ENCODE peak calls at places on chromosomes 3 and 15, in six cellular contexts. One of them, this sample, is unnamed.

GRCh38 chr15:96593735-96594134 is 263.2 kb downstream of the NR2F2 start:
- DNase-seq in stimulated activated CD8-positive, alpha-beta memory T cell treated with anti-CD3 and anti-CD28 coated beads, Interleukin-4, amount 100 ng/mL, for 1 hour: no peak
- DNase-seq in Ammon's horn: no peak
- DNase-seq in HT-29: peak
- DNase-seq in KG1: no peak
- DNase-seq in glutamatergic neuron: no peak
- DNase-seq in this sample: no peak

GRCh38 chr3:54046677-54047214 is 75.6 kb upstream of the CACNA2D3 start:
- DNase-seq in HT-29: no peak
- DNase-seq in Ammon's horn: no peak
- DNase-seq in glutamatergic neuron: no peak
- DNase-seq in KG1: no peak
- DNase-seq in stimulated activated CD8-positive, alpha-beta memory T cell treated with anti-CD3 and anti-CD28 coated beads, Interleukin-4, amount 100 ng/mL, for 1 hour: no peak
- DNase-seq in this sample: no peak

GRCh38 chr3:180250172-180250571 is 213.4 kb upstream of the PEX5L start:
- DNase-seq in HT-29: no peak
- DNase-seq in Ammon's horn: no peak
- DNase-seq in stimulated activated CD8-positive, alpha-beta memory T cell treated with anti-CD3 and anti-CD28 coated beads, Interleukin-4, amount 100 ng/mL, for 1 hour: no peak
- DNase-seq in KG1: no peak
- DNase-seq in glutamatergic neuron: no peak
- DNase-seq in this sample: no peak

GRCh38 chr15:60798821-60799220 is 319.9 kb upstream of the ICE2 start:
- DNase-seq in HT-29: no peak
- DNase-seq in KG1: no peak
- DNase-seq in stimulated activated CD8-positive, alpha-beta memory T cell treated with anti-CD3 and anti-CD28 coated beads, Interleukin-4, amount 100 ng/mL, for 1 hour: no peak
- DNase-seq in glutamatergic neuron: no peak
- DNase-seq in Ammon's horn: no peak
- DNase-seq in this sample: no peak

GRCh38 chr3:33915796-33916589 is 117.6 kb downstream of the PDCD6IP start:
- DNase-seq in stimulated activated CD8-positive, alpha-beta memory T cell treated with anti-CD3 and anti-CD28 coated beads, Interleukin-4, amount 100 ng/mL, for 1 hour: no peak
- DNase-seq in HT-29: peak
- DNase-seq in glutamatergic neuron: no peak
- DNase-seq in KG1: no peak
- DNase-seq in Ammon's horn: peak
- DNase-seq in this sample: no peak

GRCh38 chr3:161405836-161406235 is 34.5 kb upstream of the SPTSSB start:
- DNase-seq in HT-29: no peak
- DNase-seq in Ammon's horn: no peak
- DNase-seq in glutamatergic neuron: no peak
- DNase-seq in stimulated activated CD8-positive, alpha-beta memory T cell treated with anti-CD3 and anti-CD28 coated beads, Interleukin-4, amount 100 ng/mL, for 1 hour: no peak
- DNase-seq in KG1: no peak
- DNase-seq in this sample: no peak

GRCh38 chr3:127763816-127764215 is 58.5 kb downstream of the MGLL start:
- DNase-seq in stimulated activated CD8-positive, alpha-beta memory T cell treated with anti-CD3 and anti-CD28 coated beads, Interleukin-4, amount 100 ng/mL, for 1 hour: no peak
- DNase-seq in KG1: no peak
- DNase-seq in Ammon's horn: no peak
- DNase-seq in HT-29: no peak
- DNase-seq in glutamatergic neuron: no peak
- DNase-seq in this sample: no peak

GRCh38 chr3:4749567-4750002 is 229.7 kb upstream of the BHLHE40 start:
- DNase-seq in HT-29: no peak
- DNase-seq in glutamatergic neuron: no peak
- DNase-seq in Ammon's horn: no peak
- DNase-seq in KG1: no peak
- DNase-seq in stimulated activated CD8-positive, alpha-beta memory T cell treated with anti-CD3 and anti-CD28 coated beads, Interleukin-4, amount 100 ng/mL, for 1 hour: no peak
- DNase-seq in this sample: no peak

GRCh38 chr3:45124379-45124778 is 21.8 kb downstream of the CDCP1 start:
- DNase-seq in stimulated activated CD8-positive, alpha-beta memory T cell treated with anti-CD3 and anti-CD28 coated beads, Interleukin-4, amount 100 ng/mL, for 1 hour: no peak
- DNase-seq in glutamatergic neuron: no peak
- DNase-seq in KG1: no peak
- DNase-seq in HT-29: no peak
- DNase-seq in Ammon's horn: no peak
- DNase-seq in this sample: no peak

GRCh38 chr3:146884291-146884690 is 279.1 kb upstream of the PLSCR5 start:
- DNase-seq in glutamatergic neuron: no peak
- DNase-seq in Ammon's horn: no peak
- DNase-seq in stimulated activated CD8-positive, alpha-beta memory T cell treated with anti-CD3 and anti-CD28 coated beads, Interleukin-4, amount 100 ng/mL, for 1 hour: no peak
- DNase-seq in HT-29: no peak
- DNase-seq in KG1: no peak
- DNase-seq in this sample: no peak

GRCh38 chr3:130442284-130442683 is 74.7 kb upstream of the COL6A6 start:
- DNase-seq in Ammon's horn: no peak
- DNase-seq in KG1: no peak
- DNase-seq in glutamatergic neuron: no peak
- DNase-seq in HT-29: no peak
- DNase-seq in stimulated activated CD8-positive, alpha-beta memory T cell treated with anti-CD3 and anti-CD28 coated beads, Interleukin-4, amount 100 ng/mL, for 1 hour: no peak
- DNase-seq in this sample: no peak

GRCh38 chr3:50297384-50297775 is 1.8 kb downstream of the HYAL3 start:
- DNase-seq in stimulated activated CD8-positive, alpha-beta memory T cell treated with anti-CD3 and anti-CD28 coated beads, Interleukin-4, amount 100 ng/mL, for 1 hour: no peak
- DNase-seq in KG1: no peak
- DNase-seq in Ammon's horn: no peak
- DNase-seq in glutamatergic neuron: no peak
- DNase-seq in HT-29: no peak
- DNase-seq in this sample: no peak

GRCh38 chr3:110858549-110858948 is 213.1 kb upstream of the NECTIN3 start:
- DNase-seq in stimulated activated CD8-positive, alpha-beta memory T cell treated with anti-CD3 and anti-CD28 coated beads, Interleukin-4, amount 100 ng/mL, for 1 hour: no peak
- DNase-seq in glutamatergic neuron: no peak
- DNase-seq in KG1: no peak
- DNase-seq in HT-29: no peak
- DNase-seq in Ammon's horn: no peak
- DNase-seq in this sample: no peak

GRCh38 chr15:59223736-59224135 is 17.1 kb downstream of the LDHAL6B start:
- DNase-seq in HT-29: no peak
- DNase-seq in glutamatergic neuron: no peak
- DNase-seq in KG1: no peak
- DNase-seq in stimulated activated CD8-positive, alpha-beta memory T cell treated with anti-CD3 and anti-CD28 coated beads, Interleukin-4, amount 100 ng/mL, for 1 hour: no peak
- DNase-seq in Ammon's horn: no peak
- DNase-seq in this sample: no peak

GRCh38 chr3:126344380-126345041 is 12.7 kb downstream of the KLF15 start:
- DNase-seq in HT-29: no peak
- DNase-seq in Ammon's horn: no peak
- DNase-seq in KG1: no peak
- DNase-seq in glutamatergic neuron: peak
- DNase-seq in stimulated activated CD8-positive, alpha-beta memory T cell treated with anti-CD3 and anti-CD28 coated beads, Interleukin-4, amount 100 ng/mL, for 1 hour: no peak
- DNase-seq in this sample: no peak

GRCh38 chr3:72338942-72339749 is 509.1 kb downstream of the SHQ1 start:
- DNase-seq in Ammon's horn: peak
- DNase-seq in KG1: no peak
- DNase-seq in HT-29: peak
- DNase-seq in stimulated activated CD8-positive, alpha-beta memory T cell treated with anti-CD3 and anti-CD28 coated beads, Interleukin-4, amount 100 ng/mL, for 1 hour: no peak
- DNase-seq in glutamatergic neuron: no peak
- DNase-seq in this sample: no peak

GRCh38 chr15:30065025-30065801 is 17.5 kb upstream of the GOLGA8J start:
- DNase-seq in Ammon's horn: peak
- DNase-seq in KG1: no peak
- DNase-seq in stimulated activated CD8-positive, alpha-beta memory T cell treated with anti-CD3 and anti-CD28 coated beads, Interleukin-4, amount 100 ng/mL, for 1 hour: no peak
- DNase-seq in glutamatergic neuron: no peak
- DNase-seq in HT-29: no peak
- DNase-seq in this sample: no peak

GRCh38 chr3:14265246-14265962 is 86.8 kb downstream of the LSM3 start:
- DNase-seq in HT-29: peak
- DNase-seq in KG1: no peak
- DNase-seq in Ammon's horn: no peak
- DNase-seq in stimulated activated CD8-positive, alpha-beta memory T cell treated with anti-CD3 and anti-CD28 coated beads, Interleukin-4, amount 100 ng/mL, for 1 hour: no peak
- DNase-seq in glutamatergic neuron: no peak
- DNase-seq in this sample: no peak

GRCh38 chr15:44666208-44667038 is 3.0 kb upstream of the SPG11 start:
- DNase-seq in stimulated activated CD8-positive, alpha-beta memory T cell treated with anti-CD3 and anti-CD28 coated beads, Interleukin-4, amount 100 ng/mL, for 1 hour: no peak
- DNase-seq in glutamatergic neuron: no peak
- DNase-seq in KG1: no peak
- DNase-seq in HT-29: no peak
- DNase-seq in Ammon's horn: no peak
- DNase-seq in this sample: no peak

GRCh38 chr15:74790080-74790916 is 8.4 kb downstream of the CSK start:
- DNase-seq in HT-29: no peak
- DNase-seq in Ammon's horn: peak
- DNase-seq in KG1: peak
- DNase-seq in stimulated activated CD8-positive, alpha-beta memory T cell treated with anti-CD3 and anti-CD28 coated beads, Interleukin-4, amount 100 ng/mL, for 1 hour: no peak
- DNase-seq in glutamatergic neuron: no peak
- DNase-seq in this sample: peak

GRCh38 chr3:43503067-43503728 is 118.6 kb downstream of the ANO10 start:
- DNase-seq in KG1: no peak
- DNase-seq in glutamatergic neuron: no peak
- DNase-seq in Ammon's horn: peak
- DNase-seq in HT-29: peak
- DNase-seq in stimulated activated CD8-positive, alpha-beta memory T cell treated with anti-CD3 and anti-CD28 coated beads, Interleukin-4, amount 100 ng/mL, for 1 hour: no peak
- DNase-seq in this sample: no peak

GRCh38 chr3:110343376-110343775 is 728.2 kb upstream of the NECTIN3 start:
- DNase-seq in KG1: no peak
- DNase-seq in stimulated activated CD8-positive, alpha-beta memory T cell treated with anti-CD3 and anti-CD28 coated beads, Interleukin-4, amount 100 ng/mL, for 1 hour: no peak
- DNase-seq in Ammon's horn: no peak
- DNase-seq in HT-29: no peak
- DNase-seq in glutamatergic neuron: no peak
- DNase-seq in this sample: no peak

GRCh38 chr3:129650256-129650872 is 43.9 kb upstream of the PLXND1 start:
- DNase-seq in KG1: peak
- DNase-seq in HT-29: peak
- DNase-seq in glutamatergic neuron: peak
- DNase-seq in Ammon's horn: peak
- DNase-seq in stimulated activated CD8-positive, alpha-beta memory T cell treated with anti-CD3 and anti-CD28 coated beads, Interleukin-4, amount 100 ng/mL, for 1 hour: no peak
- DNase-seq in this sample: peak

GRCh38 chr3:192864943-192865342 is 52.7 kb downstream of the MB21D2 start:
- DNase-seq in Ammon's horn: no peak
- DNase-seq in glutamatergic neuron: no peak
- DNase-seq in HT-29: no peak
- DNase-seq in stimulated activated CD8-positive, alpha-beta memory T cell treated with anti-CD3 and anti-CD28 coated beads, Interleukin-4, amount 100 ng/mL, for 1 hour: no peak
- DNase-seq in KG1: no peak
- DNase-seq in this sample: no peak